ENCODE peak calls at places on chromosomes 5 and 9, in seven cellular contexts. A is RWPE1, K is kidney epithelial cell, I is dorsolateral prefrontal cortex, Y is progenitor cell of endocrine pancreas, S is cardiac fibroblast, N is esophagus squamous epithelium. E is an unnamed sample.

GRCh38 chr9:131731237-131731995 is 8.5 kb downstream of the RAPGEF1 start:
- DNase-seq in S (no peak), A (peak), K (no peak), N (no peak), I (no peak), Y (no peak), E (no peak)

GRCh38 chr5:88377705-88378656 is 109.3 kb upstream of the TMEM161B start:
- DNase-seq in A (no peak), S (no peak), Y (no peak), K (no peak), I (no peak), N (no peak), E (no peak)

GRCh38 chr5:171957591-171958251 is 48.7 kb downstream of the FBXW11 start:
- DNase-seq in N (no peak), A (no peak), Y (no peak), I (no peak), K (no peak), S (no peak), E (no peak)

GRCh38 chr9:108813951-108814601 is 41.7 kb downstream of the ACTL7B start:
- DNase-seq in N (no peak), I (no peak), A (peak), Y (no peak), K (peak), S (peak), E (peak)

GRCh38 chr5:81269751-81270686 is 31.4 kb upstream of the ZCCHC9 start:
- DNase-seq in I (no peak), A (no peak), Y (no peak), N (no peak), K (no peak), S (no peak), E (no peak)

GRCh38 chr5:114339108-114339507 is 22.8 kb upstream of the KCNN2 start:
- DNase-seq in I (no peak), Y (no peak), S (no peak), A (no peak), K (no peak), N (no peak), E (no peak)

GRCh38 chr5:79954620-79955019 is 36.4 kb downstream of the MTX3 start:
- DNase-seq in S (peak), A (no peak), I (no peak), Y (no peak), K (no peak), N (no peak), E (no peak)

GRCh38 chr9:110847661-110848060 is 179.1 kb downstream of the MUSK start:
- DNase-seq in I (no peak), A (no peak), S (peak), K (no peak), N (no peak), Y (no peak), E (no peak)

GRCh38 chr5:36897616-36898015 is 21.0 kb downstream of the NIPBL start:
- DNase-seq in S (peak), N (no peak), A (peak), I (no peak), Y (no peak), K (no peak), E (no peak)

GRCh38 chr9:132857031-132857430 is 21.1 kb downstream of the AK8 start:
- DNase-seq in S (peak), A (no peak), I (no peak), K (no peak), N (no peak), Y (no peak), E (no peak)

GRCh38 chr5:88769165-88769564 is 113.8 kb downstream of the MEF2C start:
- DNase-seq in K (no peak), I (no peak), S (peak), N (no peak), A (no peak), Y (no peak), E (no peak)

GRCh38 chr9:92180669-92181181 is 65.5 kb upstream of the SPTLC1 start:
- DNase-seq in K (peak), S (peak), A (no peak), Y (no peak), N (no peak), I (peak), E (no peak)

GRCh38 chr9:70315389-70315788 is 56.6 kb downstream of the SMC5 start:
- DNase-seq in N (no peak), S (peak), I (no peak), Y (no peak), A (peak), K (no peak), E (no peak)

GRCh38 chr5:155282503-155283107 is 269.1 kb downstream of the KIF4B start:
- DNase-seq in A (peak), K (no peak), I (no peak), S (no peak), N (no peak), Y (no peak), E (no peak)

GRCh38 chr9:37385286-37385685 is 37.2 kb upstream of the GRHPR start:
- DNase-seq in I (no peak), A (no peak), S (no peak), K (no peak), Y (no peak), N (no peak), E (no peak)

GRCh38 chr5:128596071-128596470 is 58.0 kb upstream of the FBN2 start:
- DNase-seq in A (no peak), N (no peak), Y (no peak), S (peak), I (no peak), K (no peak), E (peak)

GRCh38 chr5:172074896-172075295 is 68.5 kb upstream of the FBXW11 start:
- DNase-seq in I (no peak), K (no peak), Y (no peak), N (no peak), S (peak), A (no peak), E (no peak)

GRCh38 chr9:136499935-136500910 is 17.4 kb upstream of the SEC16A start:
- DNase-seq in I (no peak), S (no peak), K (no peak), A (no peak), Y (no peak), N (no peak), E (no peak)

GRCh38 chr9:83056180-83056579 is 6.8 kb downstream of the RASEF start:
- DNase-seq in S (no peak), I (no peak), K (no peak), Y (no peak), N (no peak), A (no peak), E (no peak)

GRCh38 chr5:541888-542692 is 17.8 kb upstream of the SLC9A3 start:
- DNase-seq in S (no peak), K (no peak), I (peak), Y (no peak), N (no peak), A (no peak), E (no peak)

GRCh38 chr9:108831496-108832178 is 24.1 kb downstream of the ACTL7B start:
- DNase-seq in I (no peak), K (no peak), S (no peak), Y (no peak), A (peak), N (no peak), E (no peak)

GRCh38 chr5:151286246-151286645 is 17.3 kb downstream of the SLC36A3 start:
- DNase-seq in S (no peak), K (no peak), A (no peak), N (no peak), I (no peak), Y (no peak), E (no peak)

GRCh38 chr9:15430920-15431844 is 8.5 kb downstream of the SNAPC3 start:
- DNase-seq in Y (no peak), A (no peak), S (no peak), K (no peak), N (no peak), I (no peak), E (no peak)

GRCh38 chr9:130144703-130145102 is 27.5 kb upstream of the NCS1 start:
- DNase-seq in A (no peak), K (no peak), I (no peak), N (no peak), Y (no peak), S (no peak), E (no peak)

GRCh38 chr9:27460225-27461023 is 63.7 kb upstream of the IFNK start:
- DNase-seq in Y (no peak), A (peak), S (peak), I (no peak), N (no peak), K (no peak), E (no peak)

GRCh38 chr9:83330207-83331196 is 207.7 kb downstream of the FRMD3 start:
- DNase-seq in K (no peak), Y (no peak), I (no peak), N (no peak), A (no peak), S (no peak), E (no peak)

GRCh38 chr9:132031467-132031866 is 48.2 kb downstream of the MED27 start:
- DNase-seq in Y (no peak), I (no peak), K (no peak), N (no peak), A (no peak), S (no peak), E (no peak)

GRCh38 chr9:14314929-14315753 is 1.2 kb upstream of the NFIB start:
- DNase-seq in Y (peak), N (no peak), K (no peak), I (peak), S (peak), A (peak), E (peak)

GRCh38 chr5:132754947-132755346 is 7.7 kb downstream of the CCNI2 start:
- DNase-seq in I (no peak), S (peak), A (no peak), N (no peak), K (no peak), Y (no peak), E (peak)

GRCh38 chr5:125005287-125005686 is 258.8 kb upstream of the ZNF608 start:
- DNase-seq in K (no peak), Y (no peak), I (no peak), A (no peak), N (no peak), S (no peak), E (no peak)

GRCh38 chr9:87194471-87194870 is 247.2 kb upstream of the GAS1 start:
- DNase-seq in I (no peak), N (no peak), A (peak), Y (no peak), S (peak), K (peak), E (no peak)

GRCh38 chr5:68924490-68925145 is 169.2 kb upstream of the SLC30A5 start:
- DNase-seq in I (no peak), S (peak), Y (no peak), K (peak), A (no peak), N (no peak), E (peak)

GRCh38 chr9:91273853-91274552 is 87.7 kb downstream of the AUH start:
- DNase-seq in I (no peak), S (peak), N (no peak), Y (no peak), K (peak), A (peak), E (no peak)

GRCh38 chr9:90814355-90814754 is 12.7 kb downstream of the SYK start:
- DNase-seq in K (no peak), I (no peak), S (no peak), A (no peak), Y (no peak), N (no peak), E (no peak)

GRCh38 chr5:142320851-142321560 is 3.8 kb downstream of the SPRY4 start:
- DNase-seq in I (no peak), K (no peak), N (no peak), S (peak), A (no peak), Y (no peak), E (no peak)

GRCh38 chr9:14532716-14533115 is 160.5 kb downstream of the ZDHHC21 start:
- DNase-seq in Y (no peak), S (no peak), A (peak), I (no peak), N (no peak), K (no peak), E (no peak)

DNA sequence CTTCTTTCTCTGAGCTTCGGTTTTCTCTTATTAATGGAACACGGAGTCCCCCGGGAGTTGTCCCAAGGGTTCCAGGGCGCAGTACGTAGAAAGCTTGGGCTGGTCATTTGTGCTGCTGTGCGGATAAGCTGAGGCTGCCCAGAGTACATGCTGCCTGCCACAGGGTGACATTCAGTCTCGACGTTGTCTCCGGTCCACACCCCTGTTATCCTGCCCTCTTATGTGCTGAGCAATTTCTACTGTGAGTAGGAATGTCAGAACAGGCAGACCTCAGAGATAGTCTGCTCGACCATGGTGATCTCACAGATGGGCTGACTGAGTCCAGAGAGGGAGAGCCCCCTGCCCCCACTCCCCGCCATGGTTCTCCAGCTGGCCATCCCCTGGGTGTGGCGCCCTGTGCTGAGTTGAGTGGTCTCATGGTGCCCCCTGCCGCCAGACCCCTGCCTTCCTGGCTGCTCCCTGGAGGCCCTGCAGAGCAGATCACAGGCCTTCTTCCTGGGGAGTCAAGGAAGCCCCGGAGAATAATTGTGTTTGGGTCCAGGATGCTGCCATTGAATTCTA is 124.0 kb downstream of the RGS3 start:
- DNase-seq in K (no peak), I (no peak), A (no peak), S (peak), Y (peak), N (no peak), E (no peak)
- TF ChIP-seq CTCF in K (peak), I (peak), A (no peak), S (peak), Y (peak), N (no peak), E (no peak)

DNA sequence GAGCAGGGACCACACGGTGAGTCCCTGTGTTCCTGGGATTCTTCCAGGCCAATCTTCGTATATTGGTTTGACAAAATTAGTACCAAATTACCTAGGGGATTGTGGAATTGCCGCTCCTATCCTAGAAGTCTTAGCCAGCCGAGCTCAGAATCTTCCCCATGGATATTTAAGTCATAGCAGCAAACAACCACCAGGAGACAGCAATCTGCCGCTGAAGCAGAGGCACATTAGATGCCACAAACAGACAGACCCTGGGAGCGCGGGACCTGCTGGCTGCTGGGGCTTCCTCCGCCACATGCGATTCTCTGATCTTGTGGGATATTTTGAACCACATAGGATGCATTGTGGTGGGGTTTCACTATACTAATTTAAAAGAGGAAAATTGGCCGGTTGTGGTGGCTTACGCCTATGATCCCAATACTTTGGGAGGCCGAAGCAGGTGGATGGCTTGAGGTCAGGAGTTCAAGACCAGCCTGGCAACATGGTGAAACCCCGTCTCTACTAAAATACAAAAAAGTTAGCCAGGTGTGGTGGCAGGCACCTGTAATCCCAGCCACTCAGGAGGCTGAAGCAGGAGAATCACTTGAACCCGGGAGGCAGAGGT is 31.7 kb upstream of the ZBTB43 start:
- DNase-seq in S (peak), Y (no peak), A (no peak), I (no peak), K (no peak), N (no peak), E (no peak)
- TF ChIP-seq CTCF in S (peak), Y (peak), A (peak), I (no peak), K (peak), N (peak), E (no peak)

GRCh38 chr5:168696611-168697010 is 117.4 kb upstream of the PANK3 start:
- DNase-seq in Y (no peak), I (no peak), S (peak), N (no peak), A (no peak), K (no peak), E (no peak)
- TF ChIP-seq CTCF in Y (no peak), I (no peak), S (no peak), N (no peak), A (no peak), K (no peak), E (no peak)

GRCh38 chr9:120612218-120612617 is 32.3 kb upstream of the CDK5RAP2 start:
- DNase-seq in N (no peak), I (no peak), S (peak), A (no peak), Y (no peak), K (no peak), E (no peak)

GRCh38 chr9:120609636-120610035 is 29.7 kb upstream of the CDK5RAP2 start:
- DNase-seq in I (no peak), S (no peak), N (no peak), K (no peak), A (no peak), Y (no peak), E (no peak)

GRCh38 chr9:120608421-120608820 is 28.5 kb upstream of the CDK5RAP2 start:
- DNase-seq in I (no peak), S (no peak), N (no peak), Y (no peak), K (no peak), A (peak), E (no peak)

GRCh38 chr9:120611690-120612068 is 31.7 kb upstream of the CDK5RAP2 start:
- DNase-seq in Y (no peak), A (no peak), S (no peak), K (no peak), N (no peak), I (no peak), E (no peak)

GRCh38 chr9:120610975-120611689 is 31.2 kb upstream of the CDK5RAP2 start:
- DNase-seq in N (no peak), I (no peak), S (peak), A (no peak), K (no peak), Y (no peak), E (no peak)
- TF ChIP-seq CTCF in N (no peak), I (peak), S (peak), A (peak), K (peak), Y (peak), E (no peak)

DNA sequence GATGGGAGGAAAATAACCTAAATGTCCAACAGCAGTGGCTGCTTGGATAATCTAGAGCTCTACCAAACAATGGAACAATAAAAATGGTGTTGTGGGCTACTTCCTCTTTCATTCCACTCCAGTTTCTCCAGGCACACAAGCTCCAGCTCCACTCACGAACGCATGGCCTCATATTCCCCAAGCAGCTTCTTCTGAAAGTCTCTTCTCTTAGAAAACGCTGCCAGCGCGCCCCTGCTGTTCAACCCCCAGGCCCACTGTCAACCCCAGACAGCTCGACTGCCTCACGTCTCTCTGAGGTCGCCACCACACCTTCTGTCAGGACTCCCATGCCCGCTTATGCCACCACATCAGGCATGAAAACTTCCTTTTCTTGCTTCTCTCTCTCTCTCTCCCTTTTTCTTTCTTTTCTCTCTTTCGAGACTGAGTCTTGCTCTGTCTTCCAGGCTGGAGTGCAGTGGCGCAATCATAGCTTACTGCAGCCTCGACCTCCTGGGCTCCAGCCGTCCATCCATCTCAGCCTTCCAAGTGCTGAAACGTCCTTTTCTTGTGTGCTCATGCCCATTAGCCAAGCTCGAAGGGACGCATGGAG is 16.2 kb downstream of the OR2V2 start:
- DNase-seq in S (no peak), Y (no peak), A (no peak), N (no peak), K (no peak), I (no peak), E (no peak)
- TF ChIP-seq CTCF in S (no peak), Y (no peak), A (no peak), N (no peak), K (no peak), I (no peak), E (no peak)

E was measured in Calu3.